ENCODE peak calls at places on chromosome 10, in nine cellular contexts. One of them, this sample, is unnamed.

GRCh38 chr10:129773359-129773990 is 190.6 kb downstream of the EBF3 start:
- DNase-seq in cerebellum: no peak
- DNase-seq in T-helper 9 cell: no peak
- DNase-seq in stromal cell of bone marrow: no peak
- DNase-seq in stimulated activated naive B cell treated with anti-CD40 and anti-IgM and Interleukin-4, amounts not matched to agents 10 μg/mL and 1 μg/mL and 100 μg/mL, for 72 hours: no peak
- DNase-seq in C1 segment of cervical spinal cord: no peak
- DNase-seq in BE2C: no peak
- DNase-seq in SJSA1: no peak
- DNase-seq in glomerular endothelial cell: no peak
- DNase-seq in this sample: no peak

GRCh38 chr10:25877296-25877695 is 56.7 kb upstream of the MYO3A start:
- DNase-seq in cerebellum: no peak
- DNase-seq in T-helper 9 cell: no peak
- DNase-seq in stromal cell of bone marrow: no peak
- DNase-seq in stimulated activated naive B cell treated with anti-CD40 and anti-IgM and Interleukin-4, amounts not matched to agents 10 μg/mL and 1 μg/mL and 100 μg/mL, for 72 hours: no peak
- DNase-seq in C1 segment of cervical spinal cord: no peak
- DNase-seq in BE2C: no peak
- DNase-seq in SJSA1: no peak
- DNase-seq in glomerular endothelial cell: no peak
- DNase-seq in this sample: no peak

GRCh38 chr10:46077141-46077554 is 31.1 kb upstream of the MSMB start:
- DNase-seq in cerebellum: no peak
- DNase-seq in T-helper 9 cell: no peak
- DNase-seq in stromal cell of bone marrow: no peak
- DNase-seq in stimulated activated naive B cell treated with anti-CD40 and anti-IgM and Interleukin-4, amounts not matched to agents 10 μg/mL and 1 μg/mL and 100 μg/mL, for 72 hours: no peak
- DNase-seq in C1 segment of cervical spinal cord: no peak
- DNase-seq in BE2C: no peak
- DNase-seq in SJSA1: no peak
- DNase-seq in glomerular endothelial cell: no peak
- DNase-seq in this sample: no peak

GRCh38 chr10:80289451-80290287 is at the start of gene MAT1A:
- DNase-seq in cerebellum: no peak
- DNase-seq in T-helper 9 cell: no peak
- DNase-seq in stromal cell of bone marrow: no peak
- DNase-seq in stimulated activated naive B cell treated with anti-CD40 and anti-IgM and Interleukin-4, amounts not matched to agents 10 μg/mL and 1 μg/mL and 100 μg/mL, for 72 hours: no peak
- DNase-seq in C1 segment of cervical spinal cord: no peak
- DNase-seq in BE2C: no peak
- DNase-seq in SJSA1: no peak
- DNase-seq in glomerular endothelial cell: no peak
- DNase-seq in this sample: no peak

GRCh38 chr10:87635498-87636312 is 24.0 kb upstream of the PAPSS2 start:
- DNase-seq in cerebellum: no peak
- DNase-seq in T-helper 9 cell: no peak
- DNase-seq in stromal cell of bone marrow: peak
- DNase-seq in stimulated activated naive B cell treated with anti-CD40 and anti-IgM and Interleukin-4, amounts not matched to agents 10 μg/mL and 1 μg/mL and 100 μg/mL, for 72 hours: peak
- DNase-seq in C1 segment of cervical spinal cord: no peak
- DNase-seq in BE2C: no peak
- DNase-seq in SJSA1: peak
- DNase-seq in glomerular endothelial cell: peak
- DNase-seq in this sample: no peak

GRCh38 chr10:80081801-80082750 is 3.6 kb downstream of the TMEM254 start:
- DNase-seq in cerebellum: no peak
- DNase-seq in T-helper 9 cell: no peak
- DNase-seq in stromal cell of bone marrow: no peak
- DNase-seq in stimulated activated naive B cell treated with anti-CD40 and anti-IgM and Interleukin-4, amounts not matched to agents 10 μg/mL and 1 μg/mL and 100 μg/mL, for 72 hours: no peak
- DNase-seq in C1 segment of cervical spinal cord: no peak
- DNase-seq in BE2C: no peak
- DNase-seq in SJSA1: no peak
- DNase-seq in glomerular endothelial cell: no peak
- DNase-seq in this sample: no peak

GRCh38 chr10:117246997-117247667 is 6.2 kb downstream of the SLC18A2 start:
- DNase-seq in cerebellum: no peak
- DNase-seq in T-helper 9 cell: no peak
- DNase-seq in stromal cell of bone marrow: no peak
- DNase-seq in stimulated activated naive B cell treated with anti-CD40 and anti-IgM and Interleukin-4, amounts not matched to agents 10 μg/mL and 1 μg/mL and 100 μg/mL, for 72 hours: no peak
- DNase-seq in C1 segment of cervical spinal cord: no peak
- DNase-seq in BE2C: no peak
- DNase-seq in SJSA1: no peak
- DNase-seq in glomerular endothelial cell: no peak
- DNase-seq in this sample: no peak

GRCh38 chr10:79203833-79204232 is 135.1 kb downstream of the ZMIZ1 start:
- DNase-seq in cerebellum: no peak
- DNase-seq in T-helper 9 cell: no peak
- DNase-seq in stromal cell of bone marrow: no peak
- DNase-seq in stimulated activated naive B cell treated with anti-CD40 and anti-IgM and Interleukin-4, amounts not matched to agents 10 μg/mL and 1 μg/mL and 100 μg/mL, for 72 hours: no peak
- DNase-seq in C1 segment of cervical spinal cord: no peak
- DNase-seq in BE2C: peak
- DNase-seq in SJSA1: no peak
- DNase-seq in glomerular endothelial cell: no peak
- DNase-seq in this sample: no peak

GRCh38 chr10:122149607-122150505 is 121.2 kb upstream of the BTBD16 start:
- DNase-seq in cerebellum: no peak
- DNase-seq in T-helper 9 cell: no peak
- DNase-seq in stromal cell of bone marrow: peak
- DNase-seq in stimulated activated naive B cell treated with anti-CD40 and anti-IgM and Interleukin-4, amounts not matched to agents 10 μg/mL and 1 μg/mL and 100 μg/mL, for 72 hours: no peak
- DNase-seq in C1 segment of cervical spinal cord: no peak
- DNase-seq in BE2C: no peak
- DNase-seq in SJSA1: no peak
- DNase-seq in glomerular endothelial cell: no peak
- DNase-seq in this sample: no peak

GRCh38 chr10:112842832-112843360 is 107.2 kb upstream of the TCF7L2 start:
- DNase-seq in cerebellum: no peak
- DNase-seq in T-helper 9 cell: no peak
- DNase-seq in stromal cell of bone marrow: no peak
- DNase-seq in stimulated activated naive B cell treated with anti-CD40 and anti-IgM and Interleukin-4, amounts not matched to agents 10 μg/mL and 1 μg/mL and 100 μg/mL, for 72 hours: peak
- DNase-seq in C1 segment of cervical spinal cord: no peak
- DNase-seq in BE2C: peak
- DNase-seq in SJSA1: no peak
- DNase-seq in glomerular endothelial cell: no peak
- DNase-seq in this sample: no peak

GRCh38 chr10:63391812-63392211 is 74.0 kb downstream of the JMJD1C start:
- DNase-seq in cerebellum: no peak
- DNase-seq in T-helper 9 cell: no peak
- DNase-seq in stromal cell of bone marrow: no peak
- DNase-seq in stimulated activated naive B cell treated with anti-CD40 and anti-IgM and Interleukin-4, amounts not matched to agents 10 μg/mL and 1 μg/mL and 100 μg/mL, for 72 hours: no peak
- DNase-seq in C1 segment of cervical spinal cord: no peak
- DNase-seq in BE2C: no peak
- DNase-seq in SJSA1: no peak
- DNase-seq in glomerular endothelial cell: no peak
- DNase-seq in this sample: no peak

GRCh38 chr10:642186-642890 is 47.1 kb downstream of the DIP2C start:
- DNase-seq in cerebellum: no peak
- DNase-seq in T-helper 9 cell: no peak
- DNase-seq in stromal cell of bone marrow: no peak
- DNase-seq in stimulated activated naive B cell treated with anti-CD40 and anti-IgM and Interleukin-4, amounts not matched to agents 10 μg/mL and 1 μg/mL and 100 μg/mL, for 72 hours: no peak
- DNase-seq in C1 segment of cervical spinal cord: no peak
- DNase-seq in BE2C: no peak
- DNase-seq in SJSA1: no peak
- DNase-seq in glomerular endothelial cell: no peak
- DNase-seq in this sample: no peak

GRCh38 chr10:107492389-107492788 is 327.9 kb upstream of the SORCS1 start:
- DNase-seq in cerebellum: no peak
- DNase-seq in T-helper 9 cell: no peak
- DNase-seq in stromal cell of bone marrow: no peak
- DNase-seq in stimulated activated naive B cell treated with anti-CD40 and anti-IgM and Interleukin-4, amounts not matched to agents 10 μg/mL and 1 μg/mL and 100 μg/mL, for 72 hours: no peak
- DNase-seq in C1 segment of cervical spinal cord: no peak
- DNase-seq in BE2C: no peak
- DNase-seq in SJSA1: no peak
- DNase-seq in glomerular endothelial cell: no peak
- DNase-seq in this sample: no peak